ENCODE peak calls at places on chromosomes 6 and 20, in seven cellular contexts. One of them, this sample, is unnamed.

GRCh38 chr6:148307400-148307799 is 35.2 kb upstream of the SASH1 start:
- DNase-seq in CD8-positive, alpha-beta T cell: no peak
- DNase-seq in glutamatergic neuron: no peak
- DNase-seq in HFFc6: no peak
- DNase-seq in AG10803: no peak
- DNase-seq in K562: no peak
- DNase-seq in astrocyte: no peak
- DNase-seq in this sample: no peak

GRCh38 chr20:19354950-19355349 is 142.5 kb downstream of the SLC24A3 start:
- DNase-seq in CD8-positive, alpha-beta T cell: no peak
- DNase-seq in glutamatergic neuron: no peak
- DNase-seq in HFFc6: no peak
- DNase-seq in AG10803: no peak
- DNase-seq in K562: no peak
- DNase-seq in astrocyte: no peak
- DNase-seq in this sample: no peak

GRCh38 chr6:1611322-1611571 is 1.5 kb downstream of the FOXC1 start:
- DNase-seq in CD8-positive, alpha-beta T cell: no peak
- DNase-seq in glutamatergic neuron: peak
- DNase-seq in HFFc6: no peak
- DNase-seq in AG10803: peak
- DNase-seq in K562: no peak
- DNase-seq in astrocyte: no peak
- DNase-seq in this sample: no peak

GRCh38 chr6:162409986-162410715 is 317.4 kb downstream of the PRKN start:
- DNase-seq in CD8-positive, alpha-beta T cell: no peak
- DNase-seq in glutamatergic neuron: no peak
- DNase-seq in HFFc6: no peak
- DNase-seq in AG10803: no peak
- DNase-seq in K562: no peak
- DNase-seq in astrocyte: no peak
- DNase-seq in this sample: no peak

GRCh38 chr6:43231053-43231452 is 1.8 kb upstream of the DNPH1 start:
- DNase-seq in CD8-positive, alpha-beta T cell: no peak
- DNase-seq in glutamatergic neuron: no peak
- DNase-seq in HFFc6: no peak
- DNase-seq in AG10803: no peak
- DNase-seq in K562: no peak
- DNase-seq in astrocyte: no peak
- DNase-seq in this sample: no peak

GRCh38 chr6:127547909-127548649 is 28.9 kb upstream of the C6orf58 start:
- DNase-seq in CD8-positive, alpha-beta T cell: no peak
- DNase-seq in glutamatergic neuron: no peak
- DNase-seq in HFFc6: peak
- DNase-seq in AG10803: peak
- DNase-seq in K562: no peak
- DNase-seq in astrocyte: no peak
- DNase-seq in this sample: no peak

GRCh38 chr20:561437-562231 is 18.0 kb upstream of the CSNK2A1 start:
- DNase-seq in CD8-positive, alpha-beta T cell: peak
- DNase-seq in glutamatergic neuron: peak
- DNase-seq in HFFc6: peak
- DNase-seq in AG10803: peak
- DNase-seq in K562: peak
- DNase-seq in astrocyte: peak
- DNase-seq in this sample: peak

GRCh38 chr20:34997171-34997570 is 41.5 kb downstream of the MYH7B start:
- DNase-seq in CD8-positive, alpha-beta T cell: no peak
- DNase-seq in glutamatergic neuron: peak
- DNase-seq in HFFc6: no peak
- DNase-seq in AG10803: no peak
- DNase-seq in K562: no peak
- DNase-seq in astrocyte: no peak
- DNase-seq in this sample: no peak

GRCh38 chr6:14634072-14634471 is 516.5 kb downstream of the CD83 start:
- DNase-seq in CD8-positive, alpha-beta T cell: peak
- DNase-seq in glutamatergic neuron: no peak
- DNase-seq in HFFc6: no peak
- DNase-seq in AG10803: no peak
- DNase-seq in K562: no peak
- DNase-seq in astrocyte: no peak
- DNase-seq in this sample: no peak

GRCh38 chr6:16486661-16487060 is 248.3 kb downstream of the GMPR start:
- DNase-seq in CD8-positive, alpha-beta T cell: peak
- DNase-seq in glutamatergic neuron: no peak
- DNase-seq in HFFc6: no peak
- DNase-seq in AG10803: no peak
- DNase-seq in K562: no peak
- DNase-seq in astrocyte: no peak
- DNase-seq in this sample: no peak

GRCh38 chr20:1636621-1637020 is 16.8 kb upstream of the SIRPB1 start:
- DNase-seq in CD8-positive, alpha-beta T cell: no peak
- DNase-seq in glutamatergic neuron: no peak
- DNase-seq in HFFc6: no peak
- DNase-seq in AG10803: no peak
- DNase-seq in K562: no peak
- DNase-seq in astrocyte: no peak
- DNase-seq in this sample: no peak
- TF ChIP-seq CTCF in CD8-positive, alpha-beta T cell: no peak
- TF ChIP-seq CTCF in glutamatergic neuron: no peak
- TF ChIP-seq CTCF in HFFc6: no peak
- TF ChIP-seq CTCF in AG10803: no peak
- TF ChIP-seq CTCF in K562: no peak
- TF ChIP-seq CTCF in astrocyte: no peak
- TF ChIP-seq CTCF in this sample: no peak

DNA sequence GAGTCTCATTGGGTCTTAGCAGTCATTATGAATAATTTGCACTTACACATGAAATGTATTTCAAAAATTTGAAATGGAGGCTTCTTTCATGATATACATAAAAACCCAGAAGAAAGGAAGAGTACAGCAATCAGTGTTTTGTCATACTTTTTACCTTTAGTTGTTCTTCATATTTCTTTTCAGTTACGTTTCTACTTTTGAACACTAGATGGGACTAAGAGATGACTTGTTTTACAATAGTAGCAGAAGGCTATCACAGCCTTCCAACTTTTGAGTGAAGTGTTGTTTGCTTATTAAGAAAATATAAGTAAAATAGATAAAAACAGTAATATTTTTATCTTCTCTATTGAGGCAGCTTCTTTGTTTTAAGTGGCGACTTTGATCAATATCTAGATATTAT is 58.1 kb downstream of the L3MBTL3 start:
- DNase-seq in CD8-positive, alpha-beta T cell: no peak
- DNase-seq in glutamatergic neuron: no peak
- DNase-seq in HFFc6: peak
- DNase-seq in AG10803: peak
- DNase-seq in K562: no peak
- DNase-seq in astrocyte: no peak
- DNase-seq in this sample: no peak
- TF ChIP-seq CTCF in CD8-positive, alpha-beta T cell: no peak
- TF ChIP-seq CTCF in glutamatergic neuron: no peak
- TF ChIP-seq CTCF in HFFc6: peak
- TF ChIP-seq CTCF in AG10803: peak
- TF ChIP-seq CTCF in K562: no peak
- TF ChIP-seq CTCF in astrocyte: no peak
- TF ChIP-seq CTCF in this sample: peak

DNA sequence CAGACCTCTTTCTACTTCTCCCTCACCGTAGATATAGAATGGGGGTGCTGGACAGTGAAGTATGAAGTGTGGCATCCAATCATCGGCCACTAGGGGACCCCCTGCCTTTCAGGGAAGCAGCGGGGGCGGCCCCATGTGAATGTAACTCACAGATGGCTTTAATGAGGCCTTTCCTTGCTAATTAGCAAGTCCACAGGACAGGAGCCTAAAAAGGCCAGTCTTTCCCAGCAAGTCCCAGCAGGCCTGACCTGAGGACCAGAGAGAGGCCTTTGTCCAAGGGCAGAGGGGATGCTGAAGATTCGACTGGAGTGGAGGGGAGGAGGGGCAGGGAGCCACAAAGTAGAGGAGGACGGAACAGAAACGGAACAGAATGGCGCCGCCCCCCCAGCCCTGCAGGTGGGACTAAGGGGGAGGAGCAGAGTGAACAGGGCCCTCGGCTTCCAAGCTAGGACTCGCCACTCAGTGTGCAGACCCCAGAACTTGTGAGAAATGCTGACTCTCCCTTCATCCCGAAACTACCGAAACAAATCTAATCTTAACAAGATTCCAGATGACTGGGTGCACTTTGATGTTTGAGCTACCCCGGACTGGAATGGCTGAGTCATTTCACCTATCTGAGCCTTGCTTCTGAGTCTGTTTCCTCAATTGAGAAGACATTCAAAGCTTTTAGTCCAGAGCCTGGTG is 5.8 kb downstream of the C6orf132 start:
- DNase-seq in CD8-positive, alpha-beta T cell: peak
- DNase-seq in glutamatergic neuron: peak
- DNase-seq in HFFc6: peak
- DNase-seq in AG10803: peak
- DNase-seq in K562: peak
- DNase-seq in astrocyte: peak
- DNase-seq in this sample: no peak
- TF ChIP-seq CTCF in CD8-positive, alpha-beta T cell: no peak
- TF ChIP-seq CTCF in glutamatergic neuron: peak
- TF ChIP-seq CTCF in HFFc6: peak
- TF ChIP-seq CTCF in AG10803: peak
- TF ChIP-seq CTCF in K562: peak
- TF ChIP-seq CTCF in astrocyte: peak
- TF ChIP-seq CTCF in this sample: peak

GRCh38 chr6:38805682-38806081 is 90.6 kb downstream of the DNAH8 start:
- DNase-seq in CD8-positive, alpha-beta T cell: no peak
- DNase-seq in glutamatergic neuron: no peak
- DNase-seq in HFFc6: no peak
- DNase-seq in AG10803: no peak
- DNase-seq in K562: no peak
- DNase-seq in astrocyte: no peak
- DNase-seq in this sample: no peak

GRCh38 chr6:38806833-38807232 is 91.7 kb downstream of the DNAH8 start:
- DNase-seq in CD8-positive, alpha-beta T cell: no peak
- DNase-seq in glutamatergic neuron: no peak
- DNase-seq in HFFc6: no peak
- DNase-seq in AG10803: no peak
- DNase-seq in K562: no peak
- DNase-seq in astrocyte: no peak
- DNase-seq in this sample: no peak

GRCh38 chr6:38805127-38805655 is 90.1 kb downstream of the DNAH8 start:
- DNase-seq in CD8-positive, alpha-beta T cell: no peak
- DNase-seq in glutamatergic neuron: no peak
- DNase-seq in HFFc6: no peak
- DNase-seq in AG10803: no peak
- DNase-seq in K562: no peak
- DNase-seq in astrocyte: no peak
- DNase-seq in this sample: no peak

GRCh38 chr6:38808039-38808438 is 92.9 kb downstream of the DNAH8 start:
- DNase-seq in CD8-positive, alpha-beta T cell: no peak
- DNase-seq in glutamatergic neuron: no peak
- DNase-seq in HFFc6: no peak
- DNase-seq in AG10803: no peak
- DNase-seq in K562: no peak
- DNase-seq in astrocyte: no peak
- DNase-seq in this sample: no peak

GRCh38 chr6:38806271-38806670 is 91.2 kb downstream of the DNAH8 start:
- DNase-seq in CD8-positive, alpha-beta T cell: no peak
- DNase-seq in glutamatergic neuron: peak
- DNase-seq in HFFc6: no peak
- DNase-seq in AG10803: no peak
- DNase-seq in K562: no peak
- DNase-seq in astrocyte: no peak
- DNase-seq in this sample: no peak
- TF ChIP-seq CTCF in CD8-positive, alpha-beta T cell: no peak
- TF ChIP-seq CTCF in glutamatergic neuron: no peak
- TF ChIP-seq CTCF in HFFc6: no peak
- TF ChIP-seq CTCF in AG10803: no peak
- TF ChIP-seq CTCF in K562: no peak
- TF ChIP-seq CTCF in astrocyte: no peak
- TF ChIP-seq CTCF in this sample: no peak

GRCh38 chr6:41584668-41585205 is 38.6 kb downstream of the FOXP4 start:
- DNase-seq in CD8-positive, alpha-beta T cell: no peak
- DNase-seq in glutamatergic neuron: no peak
- DNase-seq in HFFc6: no peak
- DNase-seq in AG10803: no peak
- DNase-seq in K562: no peak
- DNase-seq in astrocyte: no peak
- DNase-seq in this sample: no peak
- TF ChIP-seq CTCF in CD8-positive, alpha-beta T cell: no peak
- TF ChIP-seq CTCF in glutamatergic neuron: no peak
- TF ChIP-seq CTCF in HFFc6: no peak
- TF ChIP-seq CTCF in AG10803: no peak
- TF ChIP-seq CTCF in K562: no peak
- TF ChIP-seq CTCF in astrocyte: no peak
- TF ChIP-seq CTCF in this sample: no peak

GRCh38 chr6:93721386-93722048 is 302.2 kb upstream of the EPHA7 start:
- DNase-seq in CD8-positive, alpha-beta T cell: no peak
- DNase-seq in glutamatergic neuron: peak
- DNase-seq in HFFc6: no peak
- DNase-seq in AG10803: no peak
- DNase-seq in K562: no peak
- DNase-seq in astrocyte: peak
- DNase-seq in this sample: no peak
- TF ChIP-seq CTCF in CD8-positive, alpha-beta T cell: no peak
- TF ChIP-seq CTCF in glutamatergic neuron: peak
- TF ChIP-seq CTCF in HFFc6: no peak
- TF ChIP-seq CTCF in AG10803: no peak
- TF ChIP-seq CTCF in K562: no peak
- TF ChIP-seq CTCF in astrocyte: peak
- TF ChIP-seq CTCF in this sample: no peak

This sample was measured in AG09319.